ENCODE peak calls at places on chromosomes 3 and 15, in nine cellular contexts. One of them, this sample, is unnamed.

GRCh38 chr3:124209426-124209825 is 217.5 kb upstream of the ROPN1 start:
- DNase-seq in heart right ventricle: no peak
- DNase-seq in ovary: no peak
- DNase-seq in PC-3: no peak
- DNase-seq in right lobe of liver: no peak
- DNase-seq in RWPE2: no peak
- DNase-seq in ascending aorta: no peak
- DNase-seq in SK-N-SH: no peak
- DNase-seq in uterus: no peak
- DNase-seq in this sample: no peak

GRCh38 chr3:56851966-56852884 is 50.5 kb upstream of the ARHGEF3 start:
- DNase-seq in heart right ventricle: no peak
- DNase-seq in ovary: no peak
- DNase-seq in PC-3: peak; percentile 31
- DNase-seq in right lobe of liver: no peak
- DNase-seq in RWPE2: peak; percentile 63
- DNase-seq in ascending aorta: no peak
- DNase-seq in SK-N-SH: no peak
- DNase-seq in uterus: no peak
- DNase-seq in this sample: no peak

GRCh38 chr3:535566-536416 is 339.2 kb downstream of the CHL1 start:
- DNase-seq in heart right ventricle: no peak
- DNase-seq in ovary: peak; percentile 18
- DNase-seq in PC-3: no peak
- DNase-seq in right lobe of liver: no peak
- DNase-seq in RWPE2: no peak
- DNase-seq in ascending aorta: no peak
- DNase-seq in SK-N-SH: peak; percentile 70
- DNase-seq in uterus: peak; percentile 16
- DNase-seq in this sample: no peak

GRCh38 chr3:153442386-153442785 is 280.4 kb downstream of the RAP2B start:
- DNase-seq in heart right ventricle: no peak
- DNase-seq in ovary: no peak
- DNase-seq in PC-3: no peak
- DNase-seq in right lobe of liver: no peak
- DNase-seq in RWPE2: no peak
- DNase-seq in ascending aorta: no peak
- DNase-seq in SK-N-SH: no peak
- DNase-seq in uterus: no peak
- DNase-seq in this sample: no peak

GRCh38 chr3:165233521-165234195 is 37.5 kb upstream of the SLITRK3 start:
- DNase-seq in heart right ventricle: no peak
- DNase-seq in ovary: no peak
- DNase-seq in PC-3: peak; percentile 7
- DNase-seq in right lobe of liver: no peak
- DNase-seq in RWPE2: no peak
- DNase-seq in ascending aorta: no peak
- DNase-seq in SK-N-SH: no peak
- DNase-seq in uterus: no peak
- DNase-seq in this sample: no peak

GRCh38 chr15:90334304-90334731 is 17.8 kb upstream of the ZNF774 start:
- DNase-seq in heart right ventricle: no peak
- DNase-seq in ovary: no peak
- DNase-seq in PC-3: peak; percentile 34
- DNase-seq in right lobe of liver: no peak
- DNase-seq in RWPE2: no peak
- DNase-seq in ascending aorta: no peak
- DNase-seq in SK-N-SH: no peak
- DNase-seq in uterus: no peak
- DNase-seq in this sample: no peak

GRCh38 chr3:10552631-10552943 is 47.2 kb upstream of the ATP2B2 start:
- DNase-seq in heart right ventricle: no peak
- DNase-seq in ovary: no peak
- DNase-seq in PC-3: no peak
- DNase-seq in right lobe of liver: peak; percentile 20
- DNase-seq in RWPE2: no peak
- DNase-seq in ascending aorta: no peak
- DNase-seq in SK-N-SH: no peak
- DNase-seq in uterus: no peak
- DNase-seq in this sample: no peak

GRCh38 chr3:195160257-195160898 is 110.6 kb downstream of the XXYLT1 start:
- DNase-seq in heart right ventricle: no peak
- DNase-seq in ovary: no peak
- DNase-seq in PC-3: peak; percentile 45
- DNase-seq in right lobe of liver: no peak
- DNase-seq in RWPE2: no peak
- DNase-seq in ascending aorta: no peak
- DNase-seq in SK-N-SH: peak; percentile 59
- DNase-seq in uterus: no peak
- DNase-seq in this sample: no peak

GRCh38 chr15:50890751-50891150 is 17.7 kb upstream of the AP4E1 start:
- DNase-seq in heart right ventricle: no peak
- DNase-seq in ovary: no peak
- DNase-seq in PC-3: peak; percentile 35
- DNase-seq in right lobe of liver: no peak
- DNase-seq in RWPE2: no peak
- DNase-seq in ascending aorta: no peak
- DNase-seq in SK-N-SH: no peak
- DNase-seq in uterus: no peak
- DNase-seq in this sample: no peak

GRCh38 chr15:64209680-64210334 is 47.0 kb upstream of the PPIB start:
- DNase-seq in heart right ventricle: no peak
- DNase-seq in ovary: no peak
- DNase-seq in PC-3: peak; percentile 68
- DNase-seq in right lobe of liver: no peak
- DNase-seq in RWPE2: no peak
- DNase-seq in ascending aorta: no peak
- DNase-seq in SK-N-SH: peak; percentile 41
- DNase-seq in uterus: no peak
- DNase-seq in this sample: no peak

GRCh38 chr3:172129868-172130751 is 90.7 kb downstream of the FNDC3B start:
- DNase-seq in heart right ventricle: peak; percentile 88
- DNase-seq in ovary: peak; percentile 95
- DNase-seq in PC-3: peak; percentile 98
- DNase-seq in right lobe of liver: peak; percentile 89
- DNase-seq in RWPE2: peak; percentile 92
- DNase-seq in ascending aorta: peak; percentile 91
- DNase-seq in SK-N-SH: peak; percentile 65
- DNase-seq in uterus: peak; percentile 94
- DNase-seq in this sample: peak; percentile 49

GRCh38 chr3:136671921-136672320 is 80.3 kb downstream of the STAG1 start:
- DNase-seq in heart right ventricle: no peak
- DNase-seq in ovary: no peak
- DNase-seq in PC-3: peak; percentile 41
- DNase-seq in right lobe of liver: no peak
- DNase-seq in RWPE2: no peak
- DNase-seq in ascending aorta: no peak
- DNase-seq in SK-N-SH: no peak
- DNase-seq in uterus: no peak
- DNase-seq in this sample: no peak

GRCh38 chr3:176041812-176042211 is 1155.5 kb downstream of the TBL1XR1 start:
- DNase-seq in heart right ventricle: no peak
- DNase-seq in ovary: no peak
- DNase-seq in PC-3: peak; percentile 7
- DNase-seq in right lobe of liver: no peak
- DNase-seq in RWPE2: no peak
- DNase-seq in ascending aorta: no peak
- DNase-seq in SK-N-SH: no peak
- DNase-seq in uterus: no peak
- DNase-seq in this sample: no peak

GRCh38 chr3:182808041-182808765 is 14.9 kb downstream of the ATP11B start:
- DNase-seq in heart right ventricle: no peak
- DNase-seq in ovary: no peak
- DNase-seq in PC-3: no peak
- DNase-seq in right lobe of liver: no peak
- DNase-seq in RWPE2: no peak
- DNase-seq in ascending aorta: no peak
- DNase-seq in SK-N-SH: no peak
- DNase-seq in uterus: no peak
- DNase-seq in this sample: no peak

GRCh38 chr3:7410782-7411181 is 549.9 kb downstream of the GRM7 start:
- DNase-seq in heart right ventricle: no peak
- DNase-seq in ovary: no peak
- DNase-seq in PC-3: no peak
- DNase-seq in right lobe of liver: no peak
- DNase-seq in RWPE2: no peak
- DNase-seq in ascending aorta: no peak
- DNase-seq in SK-N-SH: no peak
- DNase-seq in uterus: no peak
- DNase-seq in this sample: no peak
- TF ChIP-seq CTCF in heart right ventricle: no peak
- TF ChIP-seq CTCF in ovary: no peak
- TF ChIP-seq CTCF in PC-3: no peak
- TF ChIP-seq CTCF in right lobe of liver: no peak
- TF ChIP-seq CTCF in RWPE2: no peak
- TF ChIP-seq CTCF in ascending aorta: no peak
- TF ChIP-seq CTCF in SK-N-SH: no peak
- TF ChIP-seq CTCF in uterus: no peak
- TF ChIP-seq CTCF in this sample: no peak

GRCh38 chr15:98674336-98674735 is 26.0 kb downstream of the IGF1R start:
- DNase-seq in heart right ventricle: peak; percentile 43
- DNase-seq in ovary: no peak
- DNase-seq in PC-3: no peak
- DNase-seq in right lobe of liver: no peak
- DNase-seq in RWPE2: no peak
- DNase-seq in ascending aorta: no peak
- DNase-seq in SK-N-SH: no peak
- DNase-seq in uterus: no peak
- DNase-seq in this sample: no peak

GRCh38 chr15:98677345-98678059 is 29.2 kb downstream of the IGF1R start:
- DNase-seq in heart right ventricle: no peak
- DNase-seq in ovary: no peak
- DNase-seq in PC-3: no peak
- DNase-seq in right lobe of liver: no peak
- DNase-seq in RWPE2: no peak
- DNase-seq in ascending aorta: no peak
- DNase-seq in SK-N-SH: no peak
- DNase-seq in uterus: no peak
- DNase-seq in this sample: no peak

GRCh38 chr15:98673133-98673532 is 24.8 kb downstream of the IGF1R start:
- DNase-seq in heart right ventricle: no peak
- DNase-seq in ovary: no peak
- DNase-seq in PC-3: no peak
- DNase-seq in right lobe of liver: no peak
- DNase-seq in RWPE2: no peak
- DNase-seq in ascending aorta: no peak
- DNase-seq in SK-N-SH: no peak
- DNase-seq in uterus: no peak
- DNase-seq in this sample: no peak

GRCh38 chr15:98678484-98678883 is 30.1 kb downstream of the IGF1R start:
- DNase-seq in heart right ventricle: no peak
- DNase-seq in ovary: no peak
- DNase-seq in PC-3: no peak
- DNase-seq in right lobe of liver: no peak
- DNase-seq in RWPE2: no peak
- DNase-seq in ascending aorta: no peak
- DNase-seq in SK-N-SH: no peak
- DNase-seq in uterus: no peak
- DNase-seq in this sample: no peak

DNA sequence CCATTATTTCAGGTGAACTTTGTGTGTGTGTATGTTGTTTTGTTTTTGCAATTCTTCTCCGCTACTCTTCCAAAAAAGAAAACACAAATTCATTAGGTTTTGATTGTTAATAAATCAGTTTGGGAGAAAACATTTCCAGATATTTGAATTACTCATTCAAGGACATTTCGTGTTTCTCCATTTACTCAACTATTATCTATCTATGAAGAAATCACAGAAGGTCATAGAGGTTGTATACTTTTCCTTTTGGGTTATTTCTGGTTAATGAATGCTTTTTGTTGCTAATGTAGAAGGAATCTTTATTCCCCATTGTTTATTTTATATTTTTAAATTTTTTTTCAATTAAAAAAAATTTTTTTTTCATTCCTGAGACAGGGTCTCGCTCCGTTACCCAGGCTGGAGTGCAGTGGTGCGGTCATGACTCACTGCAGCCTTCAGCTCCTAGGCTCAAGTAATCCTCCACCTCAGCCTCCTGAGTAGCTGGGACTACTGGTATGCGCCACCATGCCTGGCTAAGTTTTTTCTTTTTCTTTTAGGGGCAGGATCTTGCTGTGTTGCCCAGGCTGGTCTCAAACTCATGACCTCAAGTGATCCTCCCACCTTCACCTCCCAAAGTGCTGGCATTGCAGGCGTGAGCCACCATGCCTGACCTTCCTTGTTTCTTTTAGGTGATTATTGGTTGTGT is 28.4 kb downstream of the IGF1R start:
- DNase-seq in heart right ventricle: no peak
- DNase-seq in ovary: no peak
- DNase-seq in PC-3: no peak
- DNase-seq in right lobe of liver: no peak
- DNase-seq in RWPE2: no peak
- DNase-seq in ascending aorta: no peak
- DNase-seq in SK-N-SH: no peak
- DNase-seq in uterus: no peak
- DNase-seq in this sample: no peak
- H3K4me1 ChIP-seq in heart right ventricle: peaks cover 38% of the 10 kb centered on the region
- H3K4me1 ChIP-seq in ovary: peaks cover 17% of the 10 kb centered on the region
- H3K4me1 ChIP-seq in PC-3: no peaks in the 10 kb centered on the region
- H3K4me1 ChIP-seq in right lobe of liver: no peaks in the 10 kb centered on the region
- H3K4me1 ChIP-seq in RWPE2: peaks cover 6% of the 10 kb centered on the region
- H3K4me1 ChIP-seq in ascending aorta: peaks cover 6% of the 10 kb centered on the region
- H3K4me1 ChIP-seq in SK-N-SH: peaks cover 15% of the 10 kb centered on the region
- H3K4me1 ChIP-seq in uterus: peaks cover 8% of the 10 kb centered on the region
- H3K4me1 ChIP-seq in this sample: peaks cover 21% of the 10 kb centered on the region

GRCh38 chr3:170179444-170179843 is 2.1 kb downstream of the PHC3 start:
- DNase-seq in heart right ventricle: no peak
- DNase-seq in ovary: no peak
- DNase-seq in PC-3: no peak
- DNase-seq in right lobe of liver: no peak
- DNase-seq in RWPE2: no peak
- DNase-seq in ascending aorta: no peak
- DNase-seq in SK-N-SH: no peak
- DNase-seq in uterus: no peak
- DNase-seq in this sample: no peak
- H3K4me3 ChIP-seq in heart right ventricle: no peak overlapping the region
- H3K4me3 ChIP-seq in ovary: peak overlapping the region; percentile 75
- H3K4me3 ChIP-seq in PC-3: peak overlapping the region; percentile 75
- H3K4me3 ChIP-seq in right lobe of liver: peak overlapping the region; percentile 10
- H3K4me3 ChIP-seq in RWPE2: peak overlapping the region; percentile 92
- H3K4me3 ChIP-seq in ascending aorta: peak overlapping the region; percentile 80
- H3K4me3 ChIP-seq in SK-N-SH: peak overlapping the region; percentile 94
- H3K4me3 ChIP-seq in uterus: peak overlapping the region; percentile 83
- H3K4me3 ChIP-seq in this sample: peak overlapping the region; percentile 73

DNA sequence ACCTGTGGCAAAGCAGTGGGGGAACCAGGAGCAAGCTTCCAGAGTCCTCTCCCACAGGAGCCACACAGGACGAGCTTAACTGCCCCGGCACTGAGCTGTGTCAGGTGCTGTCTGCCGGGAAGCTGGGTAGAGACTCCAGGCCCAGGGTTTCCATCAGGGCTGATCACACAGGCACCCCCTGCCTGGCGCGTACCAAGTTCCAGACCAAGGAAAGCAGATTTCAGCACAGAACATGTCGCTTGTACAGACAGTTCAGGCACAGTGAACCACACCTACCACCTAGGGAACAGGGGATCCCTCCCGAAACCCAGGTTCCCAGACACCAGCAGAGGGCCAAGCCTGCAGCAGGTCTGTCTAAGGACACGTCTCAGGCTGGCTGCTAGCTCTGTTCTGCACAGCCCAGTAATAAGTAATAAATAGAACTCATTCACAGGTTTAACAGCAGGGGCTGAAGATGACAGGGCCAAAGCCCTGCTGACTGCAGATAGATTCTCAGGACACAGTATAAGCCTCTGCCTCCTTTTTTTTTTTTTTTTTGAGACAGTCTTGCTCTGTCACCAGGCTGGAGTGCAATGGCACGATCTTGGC is 30.2 kb upstream of the OCA2 start:
- DNase-seq in heart right ventricle: no peak
- DNase-seq in ovary: no peak
- DNase-seq in PC-3: no peak
- DNase-seq in right lobe of liver: no peak
- DNase-seq in RWPE2: peak; percentile 45
- DNase-seq in ascending aorta: no peak
- DNase-seq in SK-N-SH: no peak
- DNase-seq in uterus: no peak
- DNase-seq in this sample: no peak
- TF ChIP-seq CTCF in heart right ventricle: no peak
- TF ChIP-seq CTCF in ovary: no peak
- TF ChIP-seq CTCF in PC-3: no peak
- TF ChIP-seq CTCF in right lobe of liver: no peak
- TF ChIP-seq CTCF in RWPE2: no peak
- TF ChIP-seq CTCF in ascending aorta: no peak
- TF ChIP-seq CTCF in SK-N-SH: no peak
- TF ChIP-seq CTCF in uterus: no peak
- TF ChIP-seq CTCF in this sample: no peak